ENCODE peak calls at places on chromosomes 3 and 15, in four cellular contexts. N, Y, Z and X are unnamed samples. For H3K9me3, the result is how much of the 10 kb centered on the place peaks cover.

GRCh38 chr3:55147856-55148720 is 220.2 kb upstream of the LRTM1 start:
- DNase-seq in N (no peak), Z (no peak), Y (no peak), X (no peak)

GRCh38 chr3:147369671-147370123 is 36.6 kb downstream of the ZIC4 start:
- DNase-seq in N (no peak), Y (no peak), Z (no peak), X (peak)

GRCh38 chr3:30752961-30753360 is 141.5 kb downstream of the GADL1 start:
- DNase-seq in Y (peak), N (no peak), Z (no peak), X (peak)

GRCh38 chr3:119695480-119695879 is 7.3 kb upstream of the CFAP91 start:
- DNase-seq in Y (no peak), N (no peak), Z (no peak), X (no peak)

GRCh38 chr3:129305592-129306091 is 27.0 kb downstream of the HMCES start:
- DNase-seq in Z (peak), Y (peak), N (peak), X (no peak)

GRCh38 chr3:99825239-99825638 is 7.6 kb downstream of the CMSS1 start:
- DNase-seq in Z (no peak), N (no peak), Y (no peak), X (no peak)

GRCh38 chr3:150077107-150077506 is 106.4 kb upstream of the PFN2 start:
- DNase-seq in Y (no peak), N (no peak), Z (no peak), X (no peak)

GRCh38 chr15:85880501-85881190 is 85.9 kb upstream of the KLHL25 start:
- DNase-seq in N (no peak), Z (no peak), Y (no peak), X (no peak)

GRCh38 chr3:56769125-56769709 is 32.5 kb downstream of the ARHGEF3 start:
- DNase-seq in N (no peak), Z (no peak), Y (peak), X (no peak)

GRCh38 chr15:57477736-57478522 is 101.6 kb downstream of the CGNL1 start:
- DNase-seq in N (no peak), Y (no peak), Z (no peak), X (no peak)

GRCh38 chr15:77002954-77003912 is 8.3 kb downstream of the PSTPIP1 start:
- DNase-seq in Y (peak), N (no peak), Z (peak), X (no peak)

GRCh38 chr3:180072786-180073185 is 36.0 kb upstream of the PEX5L start:
- DNase-seq in Z (no peak), N (no peak), Y (no peak), X (no peak)

GRCh38 chr3:108391917-108392585 is 95.7 kb downstream of the HHLA2 start:
- DNase-seq in N (no peak), Y (no peak), Z (no peak), X (peak)

GRCh38 chr3:72144773-72145505 is 360.0 kb upstream of the PROK2 start:
- DNase-seq in Y (peak), N (no peak), Z (no peak), X (no peak)

GRCh38 chr3:66763294-66763693 is 234.8 kb upstream of the KBTBD8 start:
- DNase-seq in Y (no peak), Z (no peak), N (no peak), X (peak)

GRCh38 chr3:122421836-122422235 is 6.0 kb upstream of the WDR5B start:
- DNase-seq in Z (no peak), N (no peak), Y (no peak), X (no peak)

GRCh38 chr3:38245930-38246329 is 19.7 kb upstream of the SLC22A13 start:
- DNase-seq in N (no peak), Z (no peak), Y (no peak), X (no peak)

GRCh38 chr15:60536951-60537350 is 58.0 kb upstream of the ICE2 start:
- DNase-seq in Z (no peak), Y (no peak), N (no peak), X (no peak)

GRCh38 chr3:17985658-17986392 is 243.4 kb upstream of the TBC1D5 start:
- DNase-seq in Y (no peak), Z (no peak), N (no peak), X (no peak)

GRCh38 chr3:129343643-129344360 is 65.1 kb downstream of the HMCES start:
- DNase-seq in Y (peak), Z (no peak), N (no peak), X (no peak)

GRCh38 chr3:72177075-72178050 is 392.4 kb upstream of the PROK2 start:
- DNase-seq in Z (peak), Y (peak), N (no peak), X (no peak)

GRCh38 chr3:41223691-41224090 is 24.4 kb downstream of the CTNNB1 start:
- DNase-seq in Y (no peak), Z (no peak), N (no peak), X (no peak)

GRCh38 chr3:41222012-41222411 is 22.7 kb downstream of the CTNNB1 start:
- DNase-seq in Y (no peak), Z (no peak), N (no peak), X (no peak)

GRCh38 chr3:41223078-41223477 is 23.8 kb downstream of the CTNNB1 start:
- DNase-seq in N (no peak), Z (no peak), Y (no peak), X (no peak)

GRCh38 chr3:41222508-41222907 is 23.2 kb downstream of the CTNNB1 start:
- DNase-seq in N (no peak), Z (no peak), Y (no peak), X (no peak)

GRCh38 chr3:41224120-41224806 is 25.0 kb downstream of the CTNNB1 start:
- DNase-seq in Y (peak), N (no peak), Z (no peak), X (peak)
- H3K9me3 ChIP-seq in Y (under half), N (under half), Z (under half), X (under half)

GRCh38 chr15:63598467-63599400 is 1.5 kb downstream of the FBXL22 start:
- DNase-seq in Y (peak), N (no peak), Z (no peak), X (no peak)
- H3K4me3 ChIP-seq in Y (no peak), N (peak), Z (no peak), X (no peak)

GRCh38 chr3:1945698-1946097 is 153.0 kb upstream of the CNTN4 start:
- DNase-seq in Y (no peak), Z (no peak), N (no peak), X (no peak)

GRCh38 chr3:1943395-1944118 is 155.1 kb upstream of the CNTN4 start:
- DNase-seq in N (no peak), Y (no peak), Z (no peak), X (no peak)

GRCh38 chr3:1942751-1943150 is 155.9 kb upstream of the CNTN4 start:
- DNase-seq in Z (no peak), N (no peak), Y (no peak), X (no peak)
- H3K9me3 ChIP-seq in Z (under half), N (under half), Y (under half), X (under half)

GRCh38 chr15:91909111-91909510 is 55.6 kb downstream of the SLCO3A1 start:
- DNase-seq in N (no peak), Y (no peak), Z (no peak), X (no peak)
- H3K4me3 ChIP-seq in N (no peak), Y (no peak), Z (no peak), X (no peak)

DNA sequence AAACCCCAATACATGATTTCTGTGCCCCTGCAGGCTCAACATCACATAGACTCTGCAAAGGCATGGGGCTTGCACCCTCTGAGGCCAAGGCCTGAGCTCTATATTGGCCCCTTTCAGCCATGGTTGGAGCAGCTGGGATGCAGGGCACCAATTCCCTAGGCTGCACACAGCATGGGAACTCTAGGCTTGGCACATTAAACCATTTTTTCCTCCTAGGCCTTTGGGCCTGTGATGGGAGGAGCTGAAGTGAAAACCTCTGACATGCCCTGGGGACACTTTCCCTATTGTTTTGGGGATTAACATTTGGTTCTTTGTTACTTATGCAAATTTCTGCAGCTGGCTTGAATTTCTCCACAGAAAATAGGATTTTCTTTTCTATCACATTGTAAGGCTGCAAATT is 1629.5 kb downstream of the OTOL1 start:
- DNase-seq in N (no peak), Y (no peak), Z (no peak), X (no peak)
- H3K9me3 ChIP-seq in N (under half), Y (under half), Z (under half), X (under half)

DNA sequence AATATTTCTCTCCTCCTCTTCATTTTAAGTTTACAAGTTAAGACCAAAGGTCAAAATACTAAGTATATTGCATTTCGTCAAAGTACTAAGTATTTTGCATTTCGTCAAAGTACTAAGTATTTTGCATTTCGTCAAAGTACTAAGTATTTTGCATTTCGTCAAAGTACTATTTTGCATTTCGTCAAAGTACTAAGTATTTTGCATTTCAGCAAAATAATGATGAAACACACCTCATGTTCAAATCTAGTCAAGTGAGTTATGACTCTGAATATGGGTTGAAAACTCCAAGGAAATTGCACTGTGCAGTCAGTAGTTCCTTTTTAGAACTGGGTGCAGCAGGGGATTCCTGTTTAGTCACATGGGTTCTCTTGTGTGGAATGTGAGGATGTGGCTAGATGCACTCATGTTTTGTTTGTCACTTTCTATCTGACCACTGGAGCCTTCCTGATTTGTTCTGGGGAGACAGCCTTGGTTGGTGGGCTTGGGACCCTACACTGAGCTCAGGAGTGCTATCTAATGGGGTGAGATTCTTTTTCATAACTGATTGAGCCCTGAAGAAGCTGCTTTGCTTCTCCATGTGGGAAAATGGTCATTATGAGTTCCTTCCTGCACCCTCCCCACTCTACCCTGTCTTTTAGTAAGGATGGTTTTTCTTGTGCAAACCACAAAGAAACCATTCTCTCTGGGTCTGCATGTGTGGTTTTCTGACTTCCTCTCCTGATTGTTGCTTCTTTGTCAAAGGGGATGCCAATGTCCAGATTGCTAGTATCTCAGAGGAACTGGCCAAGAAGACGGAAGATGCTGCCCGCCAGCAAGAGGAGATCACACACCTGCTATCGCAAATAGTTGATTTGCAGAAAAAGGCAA is 73.4 kb downstream of the CCK start:
- DNase-seq in N (no peak), Y (no peak), Z (no peak), X (no peak)
- H3K4me3 ChIP-seq in N (no peak), Y (no peak), Z (no peak), X (no peak)

GRCh38 chr15:25207369-25207768 is 231.5 kb downstream of the UBE3A start:
- DNase-seq in Z (no peak), Y (no peak), N (no peak), X (no peak)
- H3K9me3 ChIP-seq in Z (under half), Y (under half), N (under half), X (under half)

DNA sequence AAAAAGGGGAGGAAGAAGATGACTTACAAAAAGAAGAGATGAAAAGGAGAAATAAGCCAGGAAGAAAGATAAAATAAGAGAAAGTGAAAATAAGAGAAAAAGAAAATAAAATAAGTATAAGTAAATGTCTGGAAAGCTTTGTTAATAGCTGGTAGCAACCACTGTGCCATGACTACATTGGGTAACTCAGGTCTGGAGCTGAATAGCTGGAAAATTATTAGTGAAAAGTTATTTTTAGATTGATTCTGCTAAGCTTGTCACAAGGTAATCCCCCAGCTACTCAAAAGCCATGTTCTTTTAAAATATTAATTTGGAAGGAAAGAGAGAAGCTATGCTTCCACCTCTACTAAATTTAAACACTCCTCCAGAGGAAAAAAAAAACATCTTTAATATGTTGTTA is 104.8 kb upstream of the THSD4 start:
- DNase-seq in Z (no peak), Y (no peak), N (no peak), X (no peak)
- H3K4me3 ChIP-seq in Z (no peak), Y (no peak), N (no peak), X (no peak)

DNA sequence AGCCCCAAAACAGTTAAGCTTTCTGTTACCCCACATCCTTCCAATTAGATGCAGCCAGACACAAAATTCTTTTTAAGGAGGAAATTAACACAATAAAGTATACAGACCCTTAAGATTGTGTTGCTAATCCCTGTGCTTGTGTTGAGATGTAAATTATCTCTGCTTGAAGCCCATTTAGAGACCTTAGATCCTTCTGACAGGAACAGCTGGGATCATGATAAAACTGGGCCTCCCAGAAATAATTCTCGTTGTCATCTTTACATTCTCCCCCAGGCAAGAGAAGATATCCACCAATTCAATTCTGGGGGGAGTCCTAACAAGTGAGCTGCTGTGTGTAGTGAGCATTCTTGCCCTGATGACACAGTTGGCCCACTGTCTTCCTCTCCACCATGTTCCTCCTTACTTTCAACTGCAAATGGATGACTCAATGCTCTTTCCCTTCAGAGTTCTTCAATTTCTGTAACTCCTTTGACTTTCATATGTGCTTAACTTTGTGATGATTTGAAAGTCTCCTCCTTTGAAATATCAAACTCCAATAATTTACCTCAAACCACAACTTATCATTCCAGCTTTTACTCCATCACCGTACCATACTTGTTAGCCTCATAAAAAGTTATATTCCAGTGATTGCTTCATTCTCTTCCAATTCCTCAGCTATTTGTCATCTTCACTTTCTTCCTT is 186.6 kb downstream of the RAP2B start:
- DNase-seq in Y (no peak), N (no peak), Z (no peak), X (no peak)
- H3K9me3 ChIP-seq in Y (under half), N (under half), Z (under half), X (under half)